ENCODE peak calls at places on chromosomes 1 and 21, in six cellular contexts. I is endothelial cell of umbilical vein, L is esophagus muscularis mucosa, C is stomach, G is suprapubic skin, K is GM23338. T is an unnamed sample.

GRCh38 chr1:104331763-104332162 is 582.1 kb downstream of the AMY1C start:
- DNase-seq in I (no peak), G (no peak), K (no peak), L (no peak), C (no peak), T (no peak)

GRCh38 chr1:181951213-181951612 is 110.3 kb downstream of the ZNF648 start:
- DNase-seq in L (no peak), I (no peak), G (no peak), C (no peak), K (no peak), T (no peak)

GRCh38 chr1:1922782-1923680 is 4.0 kb upstream of the TMEM52 start:
- DNase-seq in C (no peak), G (peak; percentile 65), L (no peak), K (no peak), I (no peak), T (no peak)

GRCh38 chr1:95733031-95733430 is 499.0 kb downstream of the RWDD3 start:
- DNase-seq in G (no peak), L (no peak), K (no peak), C (no peak), I (no peak), T (no peak)

GRCh38 chr21:27450216-27450615 is 483.3 kb upstream of the ADAMTS5 start:
- DNase-seq in I (peak; percentile 69), C (no peak), L (no peak), K (no peak), G (no peak), T (no peak)

GRCh38 chr1:217917277-217917887 is 286.2 kb downstream of the SPATA17 start:
- DNase-seq in K (no peak), L (no peak), C (no peak), I (no peak), G (no peak), T (no peak)

GRCh38 chr1:108955111-108955510 is 8.2 kb downstream of the CLCC1 start:
- DNase-seq in K (no peak), C (no peak), G (no peak), I (no peak), L (no peak), T (no peak)

GRCh38 chr1:245096330-245097066 is 58.3 kb upstream of the KIF26B start:
- DNase-seq in C (no peak), L (no peak), G (no peak), I (no peak), K (no peak), T (no peak)

GRCh38 chr1:188489336-188490112 is 1660.8 kb downstream of the PLA2G4A start:
- DNase-seq in I (peak; percentile 29), K (peak; percentile 11), C (no peak), G (no peak), L (no peak), T (no peak)

GRCh38 chr1:2230781-2231666 is 2.9 kb downstream of the SKI start:
- DNase-seq in I (peak; percentile 28), C (no peak), L (no peak), G (peak; percentile 76), K (peak; percentile 20), T (no peak)

GRCh38 chr1:101365186-101365585 is 128.4 kb downstream of the S1PR1 start:
- DNase-seq in I (no peak), K (no peak), G (no peak), L (peak; percentile 37), C (no peak), T (no peak)

GRCh38 chr1:172654535-172654934 is 4.4 kb upstream of the FASLG start:
- DNase-seq in L (no peak), C (no peak), K (no peak), G (no peak), I (peak; percentile 33), T (no peak)

GRCh38 chr1:70112838-70113237 is 92.5 kb downstream of the LRRC40 start:
- DNase-seq in K (peak; percentile 44), L (no peak), G (no peak), I (no peak), C (no peak), T (no peak)

GRCh38 chr1:28926629-28927441 is 12.5 kb downstream of the EPB41 start:
- DNase-seq in I (peak; percentile 93), K (peak; percentile 16), L (no peak), G (no peak), C (no peak), T (no peak)
- TF ChIP-seq POLR2AphosphoS5 in I (peak; percentile 76), K (no peak), L (no peak), G (no peak), C (peak; percentile 47), T (no peak)

DNA sequence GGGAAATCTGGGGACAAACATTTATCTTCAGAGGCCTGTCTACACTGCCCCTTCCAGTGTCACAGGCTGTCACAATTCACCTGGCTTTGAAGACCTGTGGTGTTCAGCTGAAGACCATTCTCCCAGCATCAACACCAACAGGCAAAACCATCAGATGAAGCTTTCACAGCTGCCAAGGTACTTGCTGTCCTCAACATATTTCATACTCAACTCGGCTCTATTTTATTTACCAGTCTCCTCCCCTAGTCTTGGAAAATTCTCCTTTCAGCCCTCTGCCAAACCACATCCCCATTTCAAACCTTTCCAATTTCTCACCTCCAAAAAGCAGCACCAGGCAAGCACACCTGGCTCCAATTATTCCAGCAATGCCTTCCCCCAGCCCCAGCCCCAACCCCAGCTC is 108.8 kb downstream of the TGFBR3 start:
- DNase-seq in I (no peak), C (no peak), K (no peak), L (no peak), G (no peak), T (no peak)
- TF ChIP-seq POLR2AphosphoS5 in I (no peak), C (no peak), K (no peak), L (no peak), G (no peak), T (no peak)

DNA sequence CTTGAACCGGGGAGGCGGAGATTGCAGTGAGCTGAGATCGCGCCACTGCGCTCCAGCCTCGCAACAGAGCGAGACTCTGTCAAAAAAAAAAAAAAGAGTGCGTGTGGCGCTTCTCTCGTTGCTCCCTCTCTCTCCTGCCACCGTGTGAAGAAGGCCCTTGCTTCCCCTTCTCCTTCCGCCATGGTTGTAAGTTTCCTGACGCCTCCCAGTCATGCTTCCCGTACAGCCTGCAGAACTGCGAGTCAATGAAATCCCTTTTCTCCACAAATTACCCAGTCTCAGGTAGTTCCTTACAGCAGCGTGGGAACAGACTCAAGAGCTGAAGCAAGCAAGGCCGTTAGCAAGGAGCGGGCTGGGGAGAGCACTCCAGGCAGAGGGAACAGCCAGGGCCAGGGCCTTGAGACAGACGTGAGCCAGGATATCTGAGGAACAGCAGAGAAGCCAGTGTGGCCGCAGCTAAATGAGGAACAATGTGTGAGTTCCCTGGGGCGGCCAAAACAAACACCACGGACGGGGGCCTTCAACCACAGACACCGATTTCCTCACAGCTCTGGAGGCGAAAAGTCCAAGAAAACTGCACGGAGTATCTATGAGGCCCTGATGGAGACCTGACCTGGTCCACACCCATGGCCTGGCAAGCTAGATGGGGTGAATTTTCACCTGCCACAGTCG is 54.2 kb upstream of the ETS2 start:
- DNase-seq in I (peak; percentile 30), L (no peak), G (peak; percentile 71), C (no peak), K (no peak), T (no peak)
- TF ChIP-seq POLR2AphosphoS5 in I (no peak), L (no peak), G (no peak), C (no peak), K (no peak), T (no peak)

DNA sequence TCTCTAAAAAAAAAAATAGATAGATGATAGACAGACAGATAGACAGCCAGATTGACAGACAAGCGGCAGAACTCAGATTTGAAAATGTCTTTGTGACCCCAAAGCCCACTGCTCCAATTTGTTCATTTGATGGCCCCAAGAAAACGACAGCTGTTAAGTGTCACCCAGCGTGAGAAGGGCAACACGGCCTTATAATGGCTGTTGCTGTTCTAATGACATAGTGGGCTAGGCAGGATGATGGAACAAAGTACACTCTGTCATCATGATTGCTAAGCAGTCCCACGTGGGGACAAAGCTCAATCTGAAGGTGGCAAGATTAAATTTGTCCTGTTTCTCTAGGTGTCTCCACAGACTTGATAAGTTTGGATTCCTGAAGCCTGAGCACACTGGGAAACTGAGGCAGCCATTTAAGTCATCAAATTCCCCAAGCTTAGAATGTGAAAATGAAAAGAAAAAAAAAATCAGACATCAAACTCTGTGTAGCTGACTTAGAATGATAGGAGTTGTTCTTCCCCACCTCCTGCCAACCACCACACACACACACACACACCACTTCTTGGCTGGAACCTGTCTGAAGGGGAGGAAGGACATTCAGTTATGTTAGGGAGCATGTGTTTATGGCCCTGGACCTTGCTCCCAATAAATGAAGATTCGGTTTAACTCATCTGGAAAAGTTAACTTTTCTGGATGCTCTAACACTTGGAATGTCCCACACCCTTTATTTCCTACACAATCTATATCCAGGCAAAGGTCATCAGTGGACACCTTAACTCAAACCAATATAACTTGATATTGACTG is 112.7 kb downstream of the DAB1 start:
- DNase-seq in C (no peak), G (no peak), K (no peak), I (no peak), L (no peak), T (no peak)
- TF ChIP-seq POLR2AphosphoS5 in C (no peak), G (no peak), K (no peak), I (no peak), L (no peak), T (no peak)

GRCh38 chr1:201266276-201266675 is 17.0 kb upstream of the PKP1 start:
- DNase-seq in K (no peak), G (no peak), I (no peak), L (no peak), C (no peak), T (no peak)

GRCh38 chr1:201268604-201269151 is 14.6 kb upstream of the PKP1 start:
- DNase-seq in L (no peak), G (peak; percentile 62), C (peak; percentile 57), I (no peak), K (no peak), T (no peak)

GRCh38 chr1:201265771-201266170 is 17.5 kb upstream of the PKP1 start:
- DNase-seq in L (no peak), G (no peak), I (no peak), K (no peak), C (no peak), T (no peak)

GRCh38 chr1:201267481-201268229 is 15.7 kb upstream of the PKP1 start:
- DNase-seq in K (no peak), G (no peak), I (no peak), C (peak; percentile 8), L (no peak), T (no peak)

DNA sequence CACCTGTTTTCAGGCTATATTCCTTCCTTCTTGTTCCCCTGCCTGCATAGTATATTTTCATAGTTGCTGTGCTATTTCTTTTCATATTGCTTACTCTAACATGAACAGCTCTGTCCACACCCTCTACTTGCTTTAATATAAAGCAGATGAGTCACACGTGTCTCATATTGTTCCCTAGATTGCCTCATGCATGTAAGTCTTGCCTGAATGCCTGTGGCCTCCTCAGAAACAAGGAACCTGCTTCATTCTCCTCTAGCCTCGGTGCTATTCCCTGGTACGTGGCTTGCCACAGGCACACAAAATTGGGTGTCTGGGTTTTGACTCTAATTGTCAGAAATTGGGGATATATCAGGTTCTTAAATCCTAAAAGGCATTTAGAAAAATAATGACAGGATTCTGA is 16.5 kb upstream of the PKP1 start:
- DNase-seq in G (no peak), K (no peak), C (peak; percentile 22), I (no peak), L (no peak), T (no peak)
- TF ChIP-seq POLR2AphosphoS5 in G (peak; percentile 52), K (no peak), C (no peak), I (no peak), L (no peak), T (peak; percentile 55)

GRCh38 chr21:46316708-46317324 is 6.9 kb downstream of the C21orf58 start:
- DNase-seq in K (no peak), C (no peak), G (no peak), L (no peak), I (no peak), T (no peak)
- TF ChIP-seq POLR2AphosphoS5 in K (no peak), C (no peak), G (no peak), L (no peak), I (no peak), T (no peak)

T was measured in breast epithelium.